ENCODE peak calls at places on chromosomes 13 and 19, in four cellular contexts. One of them, this sample, is unnamed.

GRCh38 chr19:28404462-28404861 is 808.5 kb downstream of the UQCRFS1 start:
- DNase-seq in AG04450: no peak
- DNase-seq in retinal pigment epithelial cell: no peak
- DNase-seq in cardiac fibroblast: no peak
- DNase-seq in this sample: no peak

GRCh38 chr13:49124693-49125304 is 95.3 kb upstream of the MLNR start:
- DNase-seq in AG04450: no peak
- DNase-seq in retinal pigment epithelial cell: no peak
- DNase-seq in cardiac fibroblast: no peak
- DNase-seq in this sample: no peak

GRCh38 chr13:49669735-49670309 is 21.5 kb downstream of the EBPL start:
- DNase-seq in AG04450: peak
- DNase-seq in retinal pigment epithelial cell: no peak
- DNase-seq in cardiac fibroblast: peak
- DNase-seq in this sample: no peak

GRCh38 chr19:19459707-19460251 is 54.3 kb downstream of the GATAD2A start:
- DNase-seq in AG04450: no peak
- DNase-seq in retinal pigment epithelial cell: no peak
- DNase-seq in cardiac fibroblast: peak
- DNase-seq in this sample: no peak

GRCh38 chr13:32153056-32153455 is 121.5 kb downstream of the FRY start:
- DNase-seq in AG04450: peak
- DNase-seq in retinal pigment epithelial cell: no peak
- DNase-seq in cardiac fibroblast: peak
- DNase-seq in this sample: no peak

GRCh38 chr19:49665301-49666119 is at the start of the genes BCL2L12 and IRF3:
- DNase-seq in AG04450: peak
- DNase-seq in retinal pigment epithelial cell: peak
- DNase-seq in cardiac fibroblast: peak
- DNase-seq in this sample: peak

GRCh38 chr19:49154279-49154678 is 917 bp downstream of the HRC start:
- DNase-seq in AG04450: no peak
- DNase-seq in retinal pigment epithelial cell: no peak
- DNase-seq in cardiac fibroblast: no peak
- DNase-seq in this sample: no peak

GRCh38 chr13:62510906-62511655 is 1095.4 kb upstream of the PCDH20 start:
- DNase-seq in AG04450: no peak
- DNase-seq in retinal pigment epithelial cell: no peak
- DNase-seq in cardiac fibroblast: no peak
- DNase-seq in this sample: no peak

GRCh38 chr13:39201075-39201630 is 162.9 kb downstream of the NHLRC3 start:
- DNase-seq in AG04450: no peak
- DNase-seq in retinal pigment epithelial cell: no peak
- DNase-seq in cardiac fibroblast: no peak
- DNase-seq in this sample: no peak

GRCh38 chr13:69580255-69580654 is 527.4 kb upstream of the ATXN8OS start:
- DNase-seq in AG04450: no peak
- DNase-seq in retinal pigment epithelial cell: no peak
- DNase-seq in cardiac fibroblast: no peak
- DNase-seq in this sample: no peak

GRCh38 chr19:50690439-50690838 is 29.2 kb downstream of the SHANK1 start:
- DNase-seq in AG04450: no peak
- DNase-seq in retinal pigment epithelial cell: no peak
- DNase-seq in cardiac fibroblast: no peak
- DNase-seq in this sample: no peak

DNA sequence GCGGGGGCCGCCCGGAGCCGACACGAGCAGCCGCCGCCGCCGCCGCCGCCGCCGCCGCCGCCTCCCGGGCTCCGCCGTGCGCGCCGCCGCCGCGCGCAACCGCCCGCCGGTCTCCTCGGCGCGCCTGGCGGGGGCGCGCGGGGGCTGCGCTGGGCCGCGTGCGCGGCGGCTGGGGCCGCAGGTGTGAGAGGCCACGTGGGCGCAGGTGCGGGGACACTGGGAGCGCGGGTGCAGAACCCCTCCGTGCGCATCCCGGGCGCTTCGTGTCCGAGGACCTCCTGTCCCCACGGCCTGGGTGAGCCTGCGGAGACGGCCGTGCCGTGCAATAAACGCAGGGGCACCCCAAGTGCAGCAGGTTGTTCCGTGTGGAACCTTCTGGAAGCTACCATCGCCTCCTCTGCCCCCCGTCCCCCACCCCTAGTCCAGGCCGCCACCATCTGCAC is at the start of gene LINGO3:
- DNase-seq in AG04450: no peak
- DNase-seq in retinal pigment epithelial cell: no peak
- DNase-seq in cardiac fibroblast: no peak
- DNase-seq in this sample: no peak
- H3K4me3 ChIP-seq in AG04450: peak
- H3K4me3 ChIP-seq in retinal pigment epithelial cell: peak
- H3K4me3 ChIP-seq in cardiac fibroblast: peak
- H3K4me3 ChIP-seq in this sample: no peak

GRCh38 chr19:43662487-43662886 is 7.5 kb downstream of the PLAUR start:
- DNase-seq in AG04450: no peak
- DNase-seq in retinal pigment epithelial cell: no peak
- DNase-seq in cardiac fibroblast: peak
- DNase-seq in this sample: no peak
- TF ChIP-seq CTCF in AG04450: peak
- TF ChIP-seq CTCF in retinal pigment epithelial cell: peak
- TF ChIP-seq CTCF in cardiac fibroblast: peak
- TF ChIP-seq CTCF in this sample: peak

GRCh38 chr19:3362217-3362907 is 4.0 kb upstream of the NFIC start:
- DNase-seq in AG04450: no peak
- DNase-seq in retinal pigment epithelial cell: no peak
- DNase-seq in cardiac fibroblast: no peak
- DNase-seq in this sample: no peak

GRCh38 chr19:3363841-3364500 is 2.4 kb upstream of the NFIC start:
- DNase-seq in AG04450: no peak
- DNase-seq in retinal pigment epithelial cell: no peak
- DNase-seq in cardiac fibroblast: no peak
- DNase-seq in this sample: no peak

GRCh38 chr19:3360494-3361383 is 5.6 kb upstream of the NFIC start:
- DNase-seq in AG04450: no peak
- DNase-seq in retinal pigment epithelial cell: no peak
- DNase-seq in cardiac fibroblast: no peak
- DNase-seq in this sample: no peak

GRCh38 chr19:3359850-3360493 is 6.4 kb upstream of the NFIC start:
- DNase-seq in AG04450: no peak
- DNase-seq in retinal pigment epithelial cell: no peak
- DNase-seq in cardiac fibroblast: no peak
- DNase-seq in this sample: no peak

DNA sequence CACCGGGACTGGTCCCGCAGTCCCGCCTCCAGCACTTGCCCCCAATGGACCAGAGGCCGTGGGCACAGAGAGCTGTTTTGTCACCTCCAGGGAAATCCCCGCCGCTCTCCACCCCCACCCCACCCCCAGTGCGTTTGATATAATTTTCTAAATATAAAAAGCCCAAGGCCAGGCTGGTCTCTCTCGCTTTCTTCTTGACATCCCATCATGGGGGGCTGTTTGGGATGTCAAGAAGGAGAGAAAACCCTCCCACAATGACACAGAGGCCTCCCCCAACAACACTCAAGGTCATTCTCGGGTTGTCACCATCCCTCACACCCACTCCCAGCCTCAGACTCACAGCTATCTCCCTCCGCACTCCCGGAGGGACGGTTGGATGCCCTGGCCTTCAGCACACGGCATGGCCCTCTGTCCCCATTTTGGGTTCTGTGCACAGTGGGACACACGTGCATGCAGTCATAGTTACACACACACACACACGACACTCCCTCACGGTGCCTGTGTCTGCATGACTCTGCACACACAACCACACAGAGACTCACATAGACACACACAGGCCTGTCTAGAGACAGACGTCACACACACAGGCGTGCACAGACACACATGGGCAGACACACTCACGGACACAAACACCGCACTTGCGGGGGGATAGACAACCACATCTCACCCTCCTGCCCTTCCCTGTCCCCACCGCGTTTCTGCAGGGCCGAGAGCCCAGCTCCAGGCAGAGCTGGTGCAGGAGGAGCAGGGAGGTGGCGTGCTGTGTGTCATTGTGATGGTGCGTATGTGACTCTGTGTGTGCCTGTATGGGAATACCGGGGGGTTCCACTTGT is 4.8 kb upstream of the NFIC start:
- DNase-seq in AG04450: no peak
- DNase-seq in retinal pigment epithelial cell: no peak
- DNase-seq in cardiac fibroblast: no peak
- DNase-seq in this sample: no peak
- H3K4me3 ChIP-seq in AG04450: peak
- H3K4me3 ChIP-seq in retinal pigment epithelial cell: peak
- H3K4me3 ChIP-seq in cardiac fibroblast: peak
- H3K4me3 ChIP-seq in this sample: peak

DNA sequence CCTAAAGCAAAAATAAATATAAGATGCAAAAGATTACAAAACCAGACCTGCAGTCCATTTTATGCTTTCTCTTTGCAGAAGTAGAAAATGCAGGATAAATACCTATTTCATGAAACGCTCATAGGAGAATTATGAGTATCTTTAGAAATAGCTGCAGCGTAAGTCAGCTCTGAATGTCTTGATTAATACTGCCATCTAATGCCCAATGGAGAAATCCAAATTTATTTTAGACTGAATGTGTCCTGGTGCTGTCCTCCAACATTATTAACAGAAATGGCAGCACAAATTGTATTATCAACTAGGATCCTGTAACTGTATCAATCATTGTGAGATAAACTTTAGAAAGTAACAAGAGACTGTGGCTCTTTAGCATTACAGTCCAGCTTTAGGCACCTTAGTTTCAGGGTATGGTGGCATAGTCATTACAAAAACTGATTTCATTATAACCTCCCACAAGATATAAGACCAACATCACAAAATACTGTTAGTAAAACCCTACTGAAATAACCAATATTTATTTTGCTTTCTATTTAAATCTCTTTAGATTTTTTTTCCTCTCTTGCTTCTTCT is 162.1 kb upstream of the MIR17HG start:
- DNase-seq in AG04450: no peak
- DNase-seq in retinal pigment epithelial cell: peak
- DNase-seq in cardiac fibroblast: peak
- DNase-seq in this sample: no peak
- TF ChIP-seq CTCF in AG04450: peak
- TF ChIP-seq CTCF in retinal pigment epithelial cell: peak
- TF ChIP-seq CTCF in cardiac fibroblast: no peak
- TF ChIP-seq CTCF in this sample: peak

GRCh38 chr19:17528610-17529009 is 17.2 kb downstream of the PGLS start:
- DNase-seq in AG04450: no peak
- DNase-seq in retinal pigment epithelial cell: no peak
- DNase-seq in cardiac fibroblast: no peak
- DNase-seq in this sample: no peak

GRCh38 chr19:17532116-17532515 is 20.7 kb downstream of the PGLS start:
- DNase-seq in AG04450: no peak
- DNase-seq in retinal pigment epithelial cell: no peak
- DNase-seq in cardiac fibroblast: no peak
- DNase-seq in this sample: no peak

GRCh38 chr19:17529239-17530158 is 18.1 kb downstream of the PGLS start:
- DNase-seq in AG04450: no peak
- DNase-seq in retinal pigment epithelial cell: no peak
- DNase-seq in cardiac fibroblast: no peak
- DNase-seq in this sample: no peak

GRCh38 chr19:17532557-17532956 is 21.1 kb downstream of the PGLS start:
- DNase-seq in AG04450: no peak
- DNase-seq in retinal pigment epithelial cell: no peak
- DNase-seq in cardiac fibroblast: no peak
- DNase-seq in this sample: no peak

DNA sequence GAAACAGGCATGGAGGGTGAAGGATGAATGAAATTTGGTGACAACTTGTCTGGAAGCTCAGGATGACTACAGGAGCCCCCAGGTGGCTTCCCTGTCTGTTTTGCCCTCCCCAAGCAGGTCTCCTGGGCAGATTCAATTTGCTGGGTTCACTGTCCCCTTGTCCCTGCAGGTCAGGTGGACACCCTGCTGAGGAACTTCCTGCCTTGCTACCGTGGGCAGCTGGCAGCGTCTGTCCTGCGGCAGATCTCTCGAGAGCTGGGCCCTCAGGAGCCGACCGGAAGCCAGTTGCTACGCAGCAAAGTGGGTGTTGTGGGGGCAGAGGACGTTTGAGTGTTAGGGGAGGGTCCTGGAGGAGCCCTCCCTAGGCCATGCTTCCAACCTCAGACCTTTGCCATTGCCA is 19.1 kb downstream of the PGLS start:
- DNase-seq in AG04450: no peak
- DNase-seq in retinal pigment epithelial cell: no peak
- DNase-seq in cardiac fibroblast: no peak
- DNase-seq in this sample: no peak
- H3K4me3 ChIP-seq in AG04450: no peak
- H3K4me3 ChIP-seq in retinal pigment epithelial cell: no peak
- H3K4me3 ChIP-seq in cardiac fibroblast: no peak
- H3K4me3 ChIP-seq in this sample: no peak

This sample was measured in epithelial cell of proximal tubule.